ENCODE peak calls at places on chromosomes 7 and 10, in six cellular contexts. K is mesendoderm, Z is astrocyte, U is OCI-LY7, T is MM.1S, X is HCT116. W is an unnamed sample.

GRCh38 chr7:29859491-29860180 is 53.3 kb downstream of the WIPF3 start:
- DNase-seq in Z (no peak), K (no peak), U (no peak), T (no peak), X (no peak), W (no peak)

GRCh38 chr7:130708766-130709165 is 22.4 kb upstream of the TSGA13 start:
- DNase-seq in X (no peak), U (no peak), K (no peak), T (no peak), Z (no peak), W (no peak)

GRCh38 chr10:35876248-35876647 is 234.2 kb upstream of the FZD8 start:
- DNase-seq in T (no peak), Z (peak), X (no peak), U (no peak), K (peak), W (peak)

GRCh38 chr7:155815332-155816191 is 3.3 kb upstream of the SHH start:
- DNase-seq in K (peak), T (peak), U (peak), X (no peak), Z (no peak), W (peak)

GRCh38 chr7:32039000-32039756 is 31.0 kb downstream of the PDE1C start:
- DNase-seq in T (no peak), U (no peak), Z (no peak), X (no peak), K (peak), W (no peak)

GRCh38 chr10:128853537-128853936 is 613.5 kb upstream of the MGMT start:
- DNase-seq in X (no peak), K (no peak), T (no peak), Z (no peak), U (no peak), W (no peak)

GRCh38 chr10:92880233-92880861 is 32.0 kb downstream of the EXOC6 start:
- DNase-seq in Z (peak), K (peak), U (peak), T (peak), X (peak), W (peak)

GRCh38 chr7:116501425-116502167 is 2.1 kb downstream of the CAV2 start:
- DNase-seq in K (no peak), Z (peak), U (no peak), T (peak), X (no peak), W (no peak)

GRCh38 chr10:132488231-132488821 is 49.3 kb upstream of the INPP5A start:
- DNase-seq in U (no peak), Z (no peak), T (no peak), K (no peak), X (no peak), W (no peak)

GRCh38 chr7:128084896-128085608 is 53.8 kb upstream of the LRRC4 start:
- DNase-seq in X (no peak), T (no peak), K (no peak), U (no peak), Z (peak), W (peak)

GRCh38 chr7:5827755-5828154 is 46.3 kb upstream of the RNF216 start:
- DNase-seq in Z (no peak), K (peak), U (peak), X (peak), T (peak), W (no peak)

GRCh38 chr7:113100091-113100723 is 13.6 kb upstream of the GPR85 start:
- DNase-seq in T (no peak), X (no peak), K (no peak), Z (peak), U (no peak), W (no peak)

GRCh38 chr10:126459878-126460481 is 71.7 kb upstream of the ADAM12 start:
- DNase-seq in T (no peak), U (no peak), Z (peak), K (peak), X (peak), W (peak)

GRCh38 chr10:12382956-12383531 is 33.7 kb downstream of the CAMK1D start:
- DNase-seq in K (no peak), U (no peak), Z (peak), X (no peak), T (no peak), W (no peak)

GRCh38 chr7:90594791-90595317 is 1.3 kb upstream of the CDK14 start:
- DNase-seq in K (peak), Z (peak), U (no peak), T (no peak), X (no peak), W (peak)

GRCh38 chr10:84098667-84099066 is 40.6 kb upstream of the GHITM start:
- DNase-seq in T (no peak), X (no peak), U (no peak), Z (no peak), K (no peak), W (no peak)

GRCh38 chr7:106915873-106916272 is 50.8 kb downstream of the PIK3CG start:
- DNase-seq in K (no peak), Z (no peak), T (peak), X (no peak), U (no peak), W (no peak)

DNA sequence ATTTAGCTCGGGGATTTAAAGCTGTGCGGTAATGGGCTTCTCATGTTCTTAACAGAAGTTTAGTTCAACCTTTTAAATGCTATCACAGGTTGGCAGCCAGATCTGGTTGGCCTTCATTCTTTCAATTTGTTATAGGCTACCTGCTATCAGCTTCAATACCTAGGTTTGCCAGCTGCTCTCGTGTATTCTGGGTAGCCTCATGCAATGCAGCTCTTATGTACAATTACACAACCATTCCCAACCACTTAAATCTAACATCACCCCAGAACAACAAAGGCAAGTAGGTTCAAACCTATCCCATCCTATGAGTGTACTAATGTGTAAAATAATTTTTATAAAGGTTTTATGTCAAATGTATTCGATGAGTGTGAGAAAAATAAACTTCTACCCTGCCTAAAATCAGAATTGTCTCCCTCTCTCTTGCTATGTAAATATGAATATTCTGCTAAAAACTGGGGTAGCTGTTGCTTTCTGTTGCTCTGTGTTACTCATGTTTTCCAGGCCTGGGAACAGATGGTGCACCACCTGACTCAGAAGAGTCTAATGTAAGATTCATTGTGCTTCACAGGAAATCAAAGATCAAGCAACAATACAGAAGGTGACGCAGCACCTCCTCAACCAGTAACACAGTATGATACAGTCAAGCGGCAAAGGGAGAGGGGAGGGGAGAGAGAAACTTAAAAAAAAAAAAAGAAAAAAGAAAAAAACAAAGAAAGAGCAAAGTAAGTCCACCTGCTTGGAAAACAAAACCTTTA is 188.6 kb downstream of the ETV1 start:
- DNase-seq in X (no peak), K (no peak), U (no peak), T (no peak), Z (peak), W (peak)
- H3K4me2 ChIP-seq in X (no peak), K (no peak), U (no peak), T (no peak), Z (peak), W (no peak)

GRCh38 chr10:88557246-88557645 is 25.9 kb downstream of the RNLS start:
- DNase-seq in Z (no peak), T (no peak), X (no peak), U (no peak), K (no peak), W (no peak)
- H3K4me2 ChIP-seq in Z (peak), T (no peak), X (peak), U (no peak), K (no peak), W (no peak)

GRCh38 chr7:101174322-101174854 is 5.7 kb downstream of the NAT16 start:
- DNase-seq in K (peak), X (no peak), T (no peak), U (no peak), Z (no peak), W (no peak)

GRCh38 chr7:101177644-101178043 is 2.4 kb downstream of the NAT16 start:
- DNase-seq in U (no peak), X (no peak), K (no peak), Z (no peak), T (no peak), W (no peak)

GRCh38 chr7:101173752-101174244 is 6.3 kb downstream of the NAT16 start:
- DNase-seq in X (peak), Z (no peak), T (peak), K (peak), U (peak), W (no peak)

GRCh38 chr7:101172854-101173751 is 7.0 kb downstream of the NAT16 start:
- DNase-seq in K (peak), U (no peak), T (no peak), Z (no peak), X (no peak), W (peak)

DNA sequence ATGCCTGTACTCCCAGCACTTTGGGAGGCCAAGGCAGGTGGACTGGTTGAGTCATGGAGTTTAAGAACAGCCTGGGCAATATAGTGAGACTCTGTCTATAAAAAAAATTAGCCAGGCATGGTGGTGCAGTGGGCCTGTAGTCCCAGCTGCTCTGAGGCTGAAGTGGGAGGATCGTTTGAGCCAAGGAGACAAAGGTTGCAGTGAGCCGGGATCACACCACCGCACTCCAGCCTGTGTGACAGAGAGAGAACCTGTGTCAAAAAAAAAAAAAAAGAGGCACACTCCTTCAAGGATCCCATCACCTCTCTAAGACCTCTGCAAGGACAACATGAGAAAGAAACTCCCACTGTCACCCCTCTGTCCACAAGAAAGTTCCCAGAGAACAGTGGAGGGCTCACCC is 4.4 kb downstream of the NAT16 start:
- DNase-seq in T (no peak), U (no peak), X (no peak), K (no peak), Z (no peak), W (no peak)
- H3K4me2 ChIP-seq in T (no peak), U (no peak), X (no peak), K (no peak), Z (no peak), W (no peak)

DNA sequence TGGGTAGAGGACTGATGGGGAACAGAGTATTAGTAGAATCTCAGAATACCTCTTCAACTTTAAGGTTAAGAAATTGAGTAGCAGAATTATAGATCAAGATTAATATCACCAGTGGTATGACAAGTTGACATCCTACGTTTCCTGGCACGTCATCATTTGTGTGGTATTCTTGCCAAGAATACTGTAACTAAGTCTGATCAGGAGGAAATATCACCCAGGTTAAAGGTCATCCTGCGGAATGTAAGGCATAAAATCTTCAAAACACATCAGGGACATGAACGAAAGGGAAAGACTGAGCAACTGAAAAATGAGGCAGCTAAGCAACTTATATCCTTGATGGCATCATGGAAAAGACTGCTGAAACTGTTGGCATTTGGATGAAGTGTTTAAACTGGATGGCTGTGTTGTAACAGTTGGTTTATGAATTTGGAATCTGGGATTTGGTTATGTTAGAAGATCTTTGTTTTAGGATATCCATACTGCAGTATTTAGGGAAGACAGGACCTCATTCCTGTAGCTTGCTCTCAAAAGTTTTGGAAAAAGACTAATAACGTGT is 86.1 kb downstream of the TRIM24 start:
- DNase-seq in K (no peak), X (no peak), Z (no peak), T (no peak), U (no peak), W (no peak)
- H3K4me2 ChIP-seq in K (no peak), X (no peak), Z (no peak), T (no peak), U (no peak), W (no peak)

GRCh38 chr10:4947039-4947634 is 16.1 kb upstream of the AKR1C1 start:
- DNase-seq in K (no peak), T (no peak), X (no peak), Z (no peak), U (no peak), W (peak)
- H3K4me2 ChIP-seq in K (no peak), T (no peak), X (peak), Z (no peak), U (no peak), W (no peak)

GRCh38 chr10:4353964-4354363 is 472.0 kb upstream of the AKR1E2 start:
- DNase-seq in T (peak), X (peak), U (no peak), K (peak), Z (peak), W (peak)
- H3K4me2 ChIP-seq in T (peak), X (peak), U (no peak), K (no peak), Z (peak), W (no peak)

GRCh38 chr7:105897999-105898398 is 21.6 kb upstream of the ATXN7L1 start:
- DNase-seq in X (no peak), T (no peak), U (no peak), K (no peak), Z (no peak), W (no peak)
- H3K4me2 ChIP-seq in X (no peak), T (no peak), U (no peak), K (no peak), Z (no peak), W (no peak)

GRCh38 chr10:15122477-15123030 is 25.4 kb downstream of the RPP38 start:
- DNase-seq in X (no peak), T (peak), K (no peak), U (no peak), Z (no peak), W (peak)
- H3K4me2 ChIP-seq in X (no peak), T (peak), K (no peak), U (no peak), Z (no peak), W (no peak)

W was measured in mesenchymal stem cell.